ENCODE peak calls at places on chromosomes 6 and 20, in seven cellular contexts. T, U, M, V, B, I and O are unnamed samples.

GRCh38 chr20:652611-653109 is 340 bp downstream of the SRXN1 start:
- DNase-seq in T (no peak), U (no peak), M (no peak), V (no peak), B (no peak), I (peak; percentile 64), O (no peak)

GRCh38 chr20:35776513-35777101 is 4.8 kb downstream of the PHF20 start:
- DNase-seq in T (peak; percentile 52), U (no peak), M (no peak), V (no peak), B (no peak), I (peak; percentile 60), O (no peak)

GRCh38 chr20:19492937-19493336 is 265.1 kb upstream of the RIN2 start:
- DNase-seq in T (no peak), U (no peak), M (no peak), V (no peak), B (no peak), I (peak; percentile 10), O (no peak)

GRCh38 chr20:25360631-25361286 is 29.9 kb downstream of the ABHD12 start:
- DNase-seq in T (no peak), U (no peak), M (no peak), V (no peak), B (no peak), I (peak; percentile 41), O (peak; percentile 87)

GRCh38 chr6:11207199-11207968 is 25.1 kb downstream of the NEDD9 start:
- DNase-seq in T (peak; percentile 91), U (no peak), M (no peak), V (peak; percentile 98), B (no peak), I (no peak), O (peak; percentile 81)

GRCh38 chr6:100568255-100568654 is 103.5 kb upstream of the SIM1 start:
- DNase-seq in T (no peak), U (no peak), M (no peak), V (no peak), B (peak; percentile 23), I (no peak), O (no peak)

GRCh38 chr20:24007758-24008157 is 19.2 kb upstream of the GGTLC1 start:
- DNase-seq in T (no peak), U (no peak), M (no peak), V (no peak), B (no peak), I (no peak), O (no peak)

GRCh38 chr6:2600363-2600762 is 150.4 kb downstream of the MYLK4 start:
- DNase-seq in T (no peak), U (no peak), M (no peak), V (no peak), B (no peak), I (no peak), O (no peak)

GRCh38 chr6:10528170-10528981 is 7.2 kb downstream of the GCNT2 start:
- DNase-seq in T (peak; percentile 48), U (no peak), M (peak; percentile 43), V (no peak), B (peak; percentile 35), I (no peak), O (peak; percentile 23)

GRCh38 chr20:45415822-45416637 is at the start of gene PIGT:
- DNase-seq in T (peak; percentile 91), U (peak; percentile 87), M (peak; percentile 83), V (no peak), B (peak; percentile 94), I (peak; percentile 95), O (peak; percentile 93)

GRCh38 chr20:40683221-40683893 is 5.7 kb downstream of the MAFB start:
- DNase-seq in T (no peak), U (no peak), M (peak; percentile 59), V (no peak), B (no peak), I (peak; percentile 13), O (no peak)

GRCh38 chr6:161890133-161890833 is 616.4 kb upstream of the AGPAT4 start:
- DNase-seq in T (peak; percentile 74), U (no peak), M (no peak), V (no peak), B (no peak), I (no peak), O (no peak)

GRCh38 chr6:168150551-168151444 is 71.8 kb upstream of the FRMD1 start:
- DNase-seq in T (no peak), U (no peak), M (no peak), V (no peak), B (no peak), I (no peak), O (no peak)

GRCh38 chr6:12258591-12258990 is 31.6 kb upstream of the EDN1 start:
- DNase-seq in T (no peak), U (no peak), M (no peak), V (no peak), B (no peak), I (no peak), O (no peak)

GRCh38 chr6:37582309-37582708 is 82.6 kb upstream of the CCDC167 start:
- DNase-seq in T (no peak), U (no peak), M (no peak), V (no peak), B (no peak), I (no peak), O (no peak)

GRCh38 chr6:85364354-85364753 is 85.5 kb upstream of the NT5E start:
- DNase-seq in T (no peak), U (no peak), M (no peak), V (no peak), B (no peak), I (no peak), O (no peak)

GRCh38 chr6:4125933-4126864 is 9.2 kb downstream of the ECI2 start:
- DNase-seq in T (no peak), U (no peak), M (peak; percentile 25), V (peak; percentile 68), B (no peak), I (no peak), O (peak; percentile 12)

GRCh38 chr6:165636415-165637048 is 26.5 kb downstream of the PDE10A start:
- DNase-seq in T (no peak), U (no peak), M (no peak), V (peak; percentile 55), B (no peak), I (no peak), O (no peak)